ENCODE peak calls at places on chromosomes 7 and 10, in eight cellular contexts. One of them, this sample, is unnamed. For H3K9me3, the result is how much of the 10 kb centered on the place peaks cover.

GRCh38 chr10:107011113-107011512 is 153.4 kb downstream of the SORCS1 start:
- DNase-seq in uterus: no peak
- DNase-seq in gastrocnemius medialis: no peak
- DNase-seq in body of pancreas: no peak
- DNase-seq in WERI-Rb-1: no peak
- DNase-seq in HCT116: no peak
- DNase-seq in right lobe of liver: no peak
- DNase-seq in CD8-positive, alpha-beta T cell: no peak
- DNase-seq in this sample: no peak

GRCh38 chr7:156440456-156440855 is 200.1 kb upstream of the RNF32 start:
- DNase-seq in WERI-Rb-1: no peak
- DNase-seq in body of pancreas: no peak
- DNase-seq in CD8-positive, alpha-beta T cell: no peak
- DNase-seq in uterus: no peak
- DNase-seq in gastrocnemius medialis: no peak
- DNase-seq in HCT116: no peak
- DNase-seq in right lobe of liver: no peak
- DNase-seq in this sample: no peak

GRCh38 chr7:37771342-37771741 is 77.1 kb upstream of the NME8 start:
- DNase-seq in right lobe of liver: no peak
- DNase-seq in body of pancreas: no peak
- DNase-seq in gastrocnemius medialis: no peak
- DNase-seq in CD8-positive, alpha-beta T cell: no peak
- DNase-seq in HCT116: no peak
- DNase-seq in uterus: no peak
- DNase-seq in WERI-Rb-1: no peak
- DNase-seq in this sample: no peak

GRCh38 chr7:45647967-45648670 is 74.0 kb downstream of the ADCY1 start:
- DNase-seq in uterus: no peak
- DNase-seq in right lobe of liver: no peak
- DNase-seq in HCT116: no peak
- DNase-seq in WERI-Rb-1: peak
- DNase-seq in gastrocnemius medialis: no peak
- DNase-seq in body of pancreas: no peak
- DNase-seq in CD8-positive, alpha-beta T cell: no peak
- DNase-seq in this sample: no peak

GRCh38 chr10:14801693-14802092 is 27.0 kb upstream of the FAM107B start:
- DNase-seq in uterus: no peak
- DNase-seq in right lobe of liver: no peak
- DNase-seq in HCT116: no peak
- DNase-seq in WERI-Rb-1: no peak
- DNase-seq in CD8-positive, alpha-beta T cell: no peak
- DNase-seq in gastrocnemius medialis: no peak
- DNase-seq in body of pancreas: no peak
- DNase-seq in this sample: no peak

GRCh38 chr10:76352300-76352699 is 920.9 kb downstream of the LRMDA start:
- DNase-seq in HCT116: peak
- DNase-seq in CD8-positive, alpha-beta T cell: no peak
- DNase-seq in body of pancreas: no peak
- DNase-seq in WERI-Rb-1: no peak
- DNase-seq in right lobe of liver: no peak
- DNase-seq in gastrocnemius medialis: no peak
- DNase-seq in uterus: no peak
- DNase-seq in this sample: peak

GRCh38 chr7:128755816-128756476 is 16.8 kb downstream of the CALU start:
- DNase-seq in right lobe of liver: no peak
- DNase-seq in body of pancreas: no peak
- DNase-seq in gastrocnemius medialis: peak
- DNase-seq in WERI-Rb-1: no peak
- DNase-seq in HCT116: no peak
- DNase-seq in CD8-positive, alpha-beta T cell: no peak
- DNase-seq in uterus: peak
- DNase-seq in this sample: no peak

GRCh38 chr10:122178655-122179054 is 92.4 kb upstream of the BTBD16 start:
- DNase-seq in HCT116: no peak
- DNase-seq in right lobe of liver: no peak
- DNase-seq in uterus: no peak
- DNase-seq in WERI-Rb-1: no peak
- DNase-seq in gastrocnemius medialis: no peak
- DNase-seq in CD8-positive, alpha-beta T cell: no peak
- DNase-seq in body of pancreas: no peak
- DNase-seq in this sample: no peak

GRCh38 chr7:65429642-65430343 is 56.1 kb downstream of the ZNF92 start:
- DNase-seq in WERI-Rb-1: no peak
- DNase-seq in body of pancreas: no peak
- DNase-seq in HCT116: no peak
- DNase-seq in gastrocnemius medialis: no peak
- DNase-seq in CD8-positive, alpha-beta T cell: no peak
- DNase-seq in right lobe of liver: no peak
- DNase-seq in uterus: no peak
- DNase-seq in this sample: no peak

GRCh38 chr10:59387951-59388431 is 25.6 kb upstream of the FAM13C start:
- DNase-seq in WERI-Rb-1: peak
- DNase-seq in uterus: no peak
- DNase-seq in gastrocnemius medialis: no peak
- DNase-seq in CD8-positive, alpha-beta T cell: no peak
- DNase-seq in HCT116: no peak
- DNase-seq in body of pancreas: no peak
- DNase-seq in right lobe of liver: no peak
- DNase-seq in this sample: peak

DNA sequence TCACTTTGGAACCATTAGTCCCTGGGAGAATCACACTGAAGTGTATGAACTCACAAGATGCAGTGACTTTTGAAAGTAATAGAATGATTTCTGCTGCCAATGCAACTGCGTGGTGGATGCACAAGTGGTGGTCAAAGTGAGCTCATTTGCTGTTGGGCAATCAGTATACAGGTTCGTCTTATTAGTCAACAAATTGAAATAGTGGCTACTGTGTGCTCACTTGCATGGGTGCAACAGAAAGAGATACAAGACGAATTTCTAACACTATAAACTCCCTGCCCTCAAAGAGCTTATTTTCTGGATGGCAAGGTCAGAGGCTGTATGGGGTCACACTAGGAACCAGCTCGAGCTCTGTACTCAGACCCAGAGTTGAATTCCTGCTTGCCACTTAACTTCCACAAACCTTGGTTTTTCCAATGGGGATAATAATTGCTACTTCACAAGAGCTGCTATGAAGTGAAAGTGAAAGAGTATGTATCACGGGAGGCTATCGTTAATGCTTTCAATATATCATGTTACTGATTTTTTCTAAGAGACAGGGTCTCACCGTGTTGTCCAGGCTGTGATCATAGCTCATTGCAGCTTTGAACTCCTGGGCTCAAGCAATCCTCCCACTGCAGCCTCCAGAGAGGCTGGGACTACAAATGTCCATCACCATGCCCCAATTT is 8.3 kb upstream of the BCL7B start:
- DNase-seq in body of pancreas: no peak
- DNase-seq in CD8-positive, alpha-beta T cell: no peak
- DNase-seq in uterus: no peak
- DNase-seq in right lobe of liver: no peak
- DNase-seq in HCT116: no peak
- DNase-seq in gastrocnemius medialis: no peak
- DNase-seq in WERI-Rb-1: no peak
- DNase-seq in this sample: no peak
- H3K4me3 ChIP-seq in body of pancreas: no peak
- H3K4me3 ChIP-seq in CD8-positive, alpha-beta T cell: peak
- H3K4me3 ChIP-seq in uterus: no peak
- H3K4me3 ChIP-seq in right lobe of liver: peak
- H3K4me3 ChIP-seq in HCT116: no peak
- H3K4me3 ChIP-seq in gastrocnemius medialis: no peak
- H3K4me3 ChIP-seq in WERI-Rb-1: no peak
- H3K4me3 ChIP-seq in this sample: peak

GRCh38 chr10:130493021-130493420 is 356.8 kb downstream of the GLRX3 start:
- DNase-seq in uterus: no peak
- DNase-seq in right lobe of liver: no peak
- DNase-seq in HCT116: no peak
- DNase-seq in gastrocnemius medialis: no peak
- DNase-seq in CD8-positive, alpha-beta T cell: no peak
- DNase-seq in WERI-Rb-1: peak
- DNase-seq in body of pancreas: no peak
- DNase-seq in this sample: no peak
- H3K9me3 ChIP-seq in uterus: under half
- H3K9me3 ChIP-seq in right lobe of liver: under half
- H3K9me3 ChIP-seq in HCT116: under half
- H3K9me3 ChIP-seq in gastrocnemius medialis: under half
- H3K9me3 ChIP-seq in CD8-positive, alpha-beta T cell: under half
- H3K9me3 ChIP-seq in WERI-Rb-1: under half
- H3K9me3 ChIP-seq in body of pancreas: under half
- H3K9me3 ChIP-seq in this sample: under half

DNA sequence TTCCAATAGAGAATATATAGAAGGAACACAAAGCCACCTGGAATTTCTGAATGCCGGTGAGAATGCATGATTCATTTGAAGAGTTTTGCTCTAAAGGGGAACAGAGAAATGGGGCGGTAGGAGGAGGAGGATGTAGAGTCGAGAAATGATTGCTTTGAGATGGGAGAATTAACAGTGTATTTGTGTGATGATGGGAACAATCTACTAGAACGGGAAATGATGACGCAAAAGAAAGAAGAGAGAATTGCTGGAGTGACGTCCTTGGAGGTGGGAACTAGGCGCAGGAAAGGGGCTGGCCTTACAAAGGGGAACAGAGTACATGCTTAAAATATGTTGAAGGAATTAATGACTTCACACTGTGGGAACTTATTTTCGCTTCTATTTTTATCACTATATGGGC is 188.1 kb downstream of the SDHAF3 start:
- DNase-seq in body of pancreas: no peak
- DNase-seq in HCT116: no peak
- DNase-seq in uterus: no peak
- DNase-seq in WERI-Rb-1: no peak
- DNase-seq in CD8-positive, alpha-beta T cell: no peak
- DNase-seq in gastrocnemius medialis: no peak
- DNase-seq in right lobe of liver: no peak
- DNase-seq in this sample: no peak
- H3K27ac ChIP-seq in body of pancreas: no peak
- H3K27ac ChIP-seq in HCT116: no peak
- H3K27ac ChIP-seq in uterus: no peak
- H3K27ac ChIP-seq in WERI-Rb-1: no peak
- H3K27ac ChIP-seq in CD8-positive, alpha-beta T cell: no peak
- H3K27ac ChIP-seq in gastrocnemius medialis: no peak
- H3K27ac ChIP-seq in right lobe of liver: no peak
- H3K27ac ChIP-seq in this sample: no peak

GRCh38 chr10:91549296-91549695 is 83.6 kb downstream of the PPP1R3C start:
- DNase-seq in body of pancreas: no peak
- DNase-seq in right lobe of liver: no peak
- DNase-seq in HCT116: no peak
- DNase-seq in uterus: no peak
- DNase-seq in WERI-Rb-1: no peak
- DNase-seq in gastrocnemius medialis: no peak
- DNase-seq in CD8-positive, alpha-beta T cell: no peak
- DNase-seq in this sample: no peak

GRCh38 chr10:91552706-91553105 is 80.2 kb downstream of the PPP1R3C start:
- DNase-seq in gastrocnemius medialis: peak
- DNase-seq in body of pancreas: peak
- DNase-seq in CD8-positive, alpha-beta T cell: no peak
- DNase-seq in uterus: peak
- DNase-seq in HCT116: peak
- DNase-seq in WERI-Rb-1: peak
- DNase-seq in right lobe of liver: peak
- DNase-seq in this sample: no peak

GRCh38 chr10:91555455-91555854 is 77.4 kb downstream of the PPP1R3C start:
- DNase-seq in WERI-Rb-1: no peak
- DNase-seq in right lobe of liver: no peak
- DNase-seq in body of pancreas: no peak
- DNase-seq in gastrocnemius medialis: no peak
- DNase-seq in HCT116: no peak
- DNase-seq in CD8-positive, alpha-beta T cell: no peak
- DNase-seq in uterus: no peak
- DNase-seq in this sample: no peak

GRCh38 chr10:91552260-91552659 is 80.6 kb downstream of the PPP1R3C start:
- DNase-seq in gastrocnemius medialis: no peak
- DNase-seq in WERI-Rb-1: no peak
- DNase-seq in uterus: no peak
- DNase-seq in HCT116: no peak
- DNase-seq in body of pancreas: no peak
- DNase-seq in right lobe of liver: no peak
- DNase-seq in CD8-positive, alpha-beta T cell: no peak
- DNase-seq in this sample: no peak

DNA sequence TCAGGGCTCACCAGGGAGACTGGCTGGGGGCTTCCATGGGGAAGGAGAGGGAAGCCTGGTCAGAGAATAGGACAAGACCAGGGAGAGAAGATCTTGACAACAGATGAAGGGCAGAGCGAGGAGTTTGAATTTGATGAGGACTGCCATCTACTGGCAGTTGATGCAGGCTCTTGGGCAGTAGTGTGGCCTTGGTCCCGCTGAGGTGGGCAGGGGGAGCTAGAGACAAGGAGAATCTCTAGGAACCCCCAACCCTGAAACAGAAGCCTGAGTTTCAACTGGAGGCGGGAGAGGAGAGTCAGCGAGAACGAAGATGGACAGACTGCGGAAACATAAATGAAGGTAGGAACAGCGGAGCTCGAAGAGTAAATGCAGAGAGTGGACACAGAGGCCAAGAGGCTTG is 81.0 kb downstream of the PPP1R3C start:
- DNase-seq in body of pancreas: peak
- DNase-seq in HCT116: peak
- DNase-seq in CD8-positive, alpha-beta T cell: no peak
- DNase-seq in uterus: peak
- DNase-seq in right lobe of liver: no peak
- DNase-seq in gastrocnemius medialis: no peak
- DNase-seq in WERI-Rb-1: peak
- DNase-seq in this sample: peak
- H3K4me3 ChIP-seq in body of pancreas: no peak
- H3K4me3 ChIP-seq in HCT116: no peak
- H3K4me3 ChIP-seq in CD8-positive, alpha-beta T cell: no peak
- H3K4me3 ChIP-seq in uterus: no peak
- H3K4me3 ChIP-seq in right lobe of liver: no peak
- H3K4me3 ChIP-seq in gastrocnemius medialis: no peak
- H3K4me3 ChIP-seq in WERI-Rb-1: no peak
- H3K4me3 ChIP-seq in this sample: no peak

GRCh38 chr10:71948496-71949067 is 15.6 kb upstream of the CHST3 start:
- DNase-seq in gastrocnemius medialis: no peak
- DNase-seq in right lobe of liver: no peak
- DNase-seq in CD8-positive, alpha-beta T cell: no peak
- DNase-seq in WERI-Rb-1: no peak
- DNase-seq in body of pancreas: no peak
- DNase-seq in uterus: no peak
- DNase-seq in HCT116: no peak
- DNase-seq in this sample: no peak
- H3K9me3 ChIP-seq in gastrocnemius medialis: under half
- H3K9me3 ChIP-seq in right lobe of liver: under half
- H3K9me3 ChIP-seq in CD8-positive, alpha-beta T cell: under half
- H3K9me3 ChIP-seq in WERI-Rb-1: under half
- H3K9me3 ChIP-seq in body of pancreas: under half
- H3K9me3 ChIP-seq in uterus: under half
- H3K9me3 ChIP-seq in HCT116: under half
- H3K9me3 ChIP-seq in this sample: under half

This sample was measured in SJSA1.